ENCODE peak calls at places on chromosome 2, in eight cellular contexts. Z is heart right ventricle; S is fibroblast of mammary gland; U is astrocyte of the cerebellum; X is cardiac muscle cell; V is adrenal gland; H is CD8-positive, alpha-beta T cell; O is gastrocnemius medialis. D is an unnamed sample.

GRCh38 chr2:111054791-111055627 is 65.7 kb upstream of the BCL2L11 start:
- DNase-seq in V (no peak), O (no peak), S (no peak), U (no peak), Z (no peak), X (no peak), H (no peak), D (no peak)

GRCh38 chr2:157362627-157363026 is 37.0 kb upstream of the ERMN start:
- DNase-seq in Z (no peak), O (no peak), X (no peak), V (no peak), S (no peak), H (no peak), U (no peak), D (no peak)

GRCh38 chr2:211512746-211513145 is 956.3 kb downstream of the CPS1 start:
- DNase-seq in H (no peak), V (no peak), X (no peak), U (no peak), S (no peak), Z (no peak), O (no peak), D (no peak)

GRCh38 chr2:160022162-160022561 is 40.3 kb downstream of the PLA2R1 start:
- DNase-seq in Z (no peak), U (no peak), V (no peak), X (no peak), O (no peak), H (no peak), S (peak; percentile 18), D (no peak)

GRCh38 chr2:238894226-238894949 is 46.5 kb downstream of the TWIST2 start:
- DNase-seq in S (no peak), H (no peak), U (no peak), X (no peak), V (no peak), O (no peak), Z (no peak), D (no peak)

GRCh38 chr2:44705356-44705755 is 236.1 kb upstream of the SIX3 start:
- DNase-seq in U (no peak), X (no peak), O (no peak), V (no peak), Z (no peak), H (no peak), S (no peak), D (no peak)

GRCh38 chr2:4246364-4247131 is 543.2 kb downstream of the DCDC2C start:
- DNase-seq in U (no peak), H (no peak), O (no peak), X (no peak), Z (no peak), V (no peak), S (no peak), D (no peak)

GRCh38 chr2:70553334-70553583 is 367 bp downstream of the TGFA start:
- DNase-seq in Z (no peak), O (no peak), U (no peak), H (no peak), X (no peak), S (no peak), V (no peak), D (no peak)

GRCh38 chr2:101469863-101470262 is 5.0 kb downstream of the RFX8 start:
- DNase-seq in Z (no peak), H (no peak), S (peak; percentile 22), X (no peak), V (no peak), U (no peak), O (no peak), D (no peak)

DNA sequence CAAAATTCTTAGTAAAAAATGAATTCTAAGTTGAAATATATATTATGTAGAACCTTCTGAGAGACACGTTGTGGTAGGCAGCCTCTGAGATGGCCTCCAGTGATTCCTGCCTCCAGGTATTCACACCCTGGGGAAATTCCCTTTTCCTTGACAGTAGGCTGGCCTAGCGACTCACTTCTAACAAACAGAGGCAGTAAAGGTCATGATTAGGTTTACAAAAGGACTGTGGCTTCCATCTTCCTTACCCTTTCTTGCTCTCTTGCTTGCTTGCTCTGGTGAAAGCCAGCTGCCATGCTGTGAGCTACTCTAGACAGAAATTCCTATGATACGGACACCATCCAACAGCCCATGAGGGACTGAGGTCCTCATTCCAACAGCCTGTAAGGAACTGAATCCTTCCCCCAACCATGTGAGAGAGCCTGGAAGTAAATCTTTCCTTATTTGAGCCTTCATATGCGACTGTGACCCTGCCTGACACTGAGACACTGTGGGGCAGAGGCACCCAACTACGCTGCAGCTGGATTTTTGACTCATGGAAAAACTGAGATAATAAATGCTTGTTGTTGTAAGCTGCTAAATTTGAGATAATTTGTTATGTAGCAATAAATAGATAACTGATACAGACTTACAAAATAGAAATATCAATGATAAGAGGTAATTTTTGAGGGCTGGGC is 32.7 kb upstream of the SERTAD2 start:
- DNase-seq in X (no peak), S (no peak), V (no peak), H (no peak), O (no peak), U (no peak), Z (no peak), D (no peak)
- H3K4me3 ChIP-seq in X (no peak overlapping the region), S (no peak overlapping the region), V (no peak overlapping the region), H (no peak overlapping the region), O (no peak overlapping the region), U (no peak overlapping the region), Z (no peak overlapping the region), D (no peak overlapping the region)

DNA sequence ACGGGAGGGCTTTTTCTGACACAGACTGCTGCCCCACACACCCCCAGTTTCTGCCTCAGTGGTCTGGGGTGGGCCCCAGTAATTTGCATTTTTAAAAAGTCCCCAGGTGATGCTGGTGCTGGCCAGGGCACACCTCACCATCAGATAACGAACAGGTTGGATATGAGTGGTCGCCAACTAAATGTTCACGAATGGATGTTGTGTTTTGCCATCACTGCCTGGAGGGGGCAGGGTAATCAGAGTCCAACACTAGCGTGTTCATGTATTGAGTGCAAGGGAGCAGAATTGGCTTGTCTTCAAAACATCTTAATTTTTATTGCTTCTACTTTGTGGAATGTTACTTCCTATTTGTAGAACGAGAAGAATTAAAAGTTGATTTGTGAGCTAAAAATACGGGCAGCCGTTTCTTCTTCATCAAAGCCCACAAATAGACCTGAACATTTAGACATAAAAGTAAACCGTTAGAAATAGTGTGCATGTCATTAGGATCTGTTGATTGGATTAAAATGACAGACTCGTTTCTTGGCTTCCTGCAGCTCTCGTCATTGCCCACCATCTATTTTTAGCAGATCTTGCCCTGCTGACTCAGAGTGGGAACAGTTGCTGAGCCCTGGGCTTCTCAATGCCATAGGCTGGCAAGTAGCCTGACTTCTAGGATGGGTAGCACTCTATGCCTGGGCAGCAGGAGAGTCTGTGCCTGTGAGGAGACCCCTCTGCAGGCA is 45.2 kb downstream of the NCK2 start:
- DNase-seq in Z (peak; percentile 55), O (peak; percentile 78), H (no peak), X (no peak), V (peak; percentile 85), S (peak; percentile 60), U (no peak), D (peak; percentile 90)
- TF ChIP-seq CTCF in Z (peak; percentile 36), O (no peak), H (peak; percentile 39), X (no peak), V (no peak), S (no peak), U (no peak), D (peak; percentile 46)

DNA sequence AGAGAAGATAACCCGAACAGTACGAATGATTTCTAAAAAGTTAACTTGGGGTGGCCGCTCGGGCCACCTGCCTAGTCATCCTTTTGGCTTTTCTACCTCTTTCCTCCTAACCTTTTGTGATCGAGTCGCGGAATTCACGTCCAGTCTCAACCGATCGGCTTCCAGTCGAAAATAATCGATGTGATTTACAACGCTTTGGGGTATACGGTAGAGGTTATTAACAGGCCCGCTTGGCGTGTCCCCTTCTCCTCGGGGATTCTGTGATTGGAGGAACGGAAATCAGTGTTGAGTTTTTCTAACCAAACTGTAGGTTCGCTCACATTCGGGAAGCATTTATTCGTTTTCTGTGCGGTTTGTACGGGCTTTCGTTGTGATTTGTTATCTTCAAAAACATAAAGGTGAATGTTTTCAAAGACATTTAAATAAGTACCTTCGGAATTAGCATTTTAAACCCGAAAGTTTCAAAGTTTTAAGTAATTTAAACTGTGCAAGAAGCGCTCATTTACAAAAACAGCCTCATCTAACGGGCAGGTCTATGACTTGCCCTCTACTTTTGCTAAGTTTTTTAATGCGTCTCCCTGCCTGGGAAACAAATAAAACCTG is 588 bp upstream of the FOXI3 start:
- DNase-seq in V (no peak), H (no peak), S (no peak), O (no peak), U (no peak), X (peak; percentile 22), Z (no peak), D (no peak)
- H3K4me3 ChIP-seq in V (no peak overlapping the region), H (no peak overlapping the region), S (no peak overlapping the region), O (peak overlapping the region; percentile 37), U (no peak overlapping the region), X (peak overlapping the region; percentile 50), Z (no peak overlapping the region), D (peak overlapping the region; percentile 19)

DNA sequence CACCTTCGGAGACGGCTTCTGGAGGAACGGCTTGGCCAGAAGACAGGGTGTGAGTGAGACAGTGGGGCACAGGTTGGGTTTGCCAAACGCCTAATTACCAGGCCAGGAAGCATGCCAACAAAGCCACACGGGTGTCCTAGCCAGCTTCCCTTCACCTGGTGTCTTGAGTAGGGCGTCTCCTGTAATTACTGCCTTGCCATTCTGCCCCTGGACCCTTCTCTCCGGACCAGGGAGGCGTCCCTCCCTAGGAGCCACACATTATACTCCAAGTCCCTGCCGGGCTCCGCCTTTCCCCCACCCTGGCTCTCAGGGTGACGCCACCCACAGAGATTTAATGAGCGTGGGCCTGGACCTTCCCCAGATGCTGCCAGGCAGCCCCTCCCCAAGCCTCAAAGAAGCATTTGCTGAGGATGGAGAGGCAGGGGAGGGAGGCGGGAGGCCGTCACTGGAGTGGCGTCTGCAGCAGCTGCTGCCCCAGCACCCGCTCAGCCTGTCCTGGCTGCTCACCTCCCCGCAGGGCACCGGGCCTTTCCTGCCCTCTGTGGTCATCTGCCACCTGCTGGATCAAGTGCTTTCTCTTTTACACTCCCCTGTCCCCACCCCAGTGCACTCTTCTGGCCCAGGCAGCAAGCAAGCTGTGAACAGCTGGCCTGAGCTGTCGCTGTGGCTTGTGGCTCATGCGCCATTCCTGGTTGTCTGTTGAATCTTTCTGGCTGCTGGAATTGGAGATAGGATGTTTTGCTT is 20.7 kb downstream of the FOSL2 start:
- DNase-seq in Z (no peak), S (no peak), H (no peak), V (peak; percentile 67), U (no peak), O (no peak), X (no peak), D (no peak)
- TF ChIP-seq CTCF in Z (peak; percentile 35), S (no peak), H (no peak), V (no peak), U (no peak), O (peak; percentile 9), X (no peak), D (peak; percentile 26)

DNA sequence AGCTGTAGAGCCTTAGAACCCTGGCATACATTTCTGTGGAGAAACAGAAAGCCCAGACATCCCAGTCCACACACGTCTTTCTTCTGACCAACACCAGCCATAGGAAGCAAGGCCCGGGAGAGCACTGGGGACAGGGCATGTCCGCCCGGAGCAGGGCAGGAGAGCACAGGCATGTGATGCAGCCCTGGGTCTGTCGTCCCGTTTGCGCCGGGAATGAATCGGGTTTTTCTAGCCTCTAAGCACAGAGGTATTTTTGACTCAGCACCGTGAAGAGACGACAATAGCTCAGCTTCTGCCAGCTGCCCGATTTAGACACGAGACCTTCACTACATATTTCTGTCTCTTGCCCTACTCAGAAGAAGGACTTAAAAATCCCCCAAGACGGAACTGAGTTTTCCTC is 7.3 kb upstream of the AMMECR1L start:
- DNase-seq in U (no peak), Z (peak; percentile 18), O (no peak), X (no peak), S (no peak), H (no peak), V (no peak), D (no peak)
- H3K4me3 ChIP-seq in U (no peak overlapping the region), Z (peak overlapping the region; percentile 3), O (no peak overlapping the region), X (no peak overlapping the region), S (no peak overlapping the region), H (no peak overlapping the region), V (no peak overlapping the region), D (no peak overlapping the region)